ENCODE peak calls at places on chromosomes 16 and 17, in nine cellular contexts. D is cardiac muscle cell, Y is adrenal gland, K is transverse colon, M is aorta, Z is mammary epithelial cell, I is MM.1S, S is IMR-90, O is A549. A is an unnamed sample.

GRCh38 chr17:35313875-35314409 is 59.5 kb downstream of the SLFN11 start:
- DNase-seq in I (no peak), Y (peak; percentile 14), D (no peak), O (no peak), Z (no peak), K (peak; percentile 14), M (peak; percentile 79), S (no peak), A (no peak)

GRCh38 chr16:87041286-87041685 is 275.9 kb downstream of the C16orf95 start:
- DNase-seq in K (no peak), D (no peak), M (peak; percentile 79), O (no peak), I (no peak), S (no peak), Y (no peak), Z (no peak), A (no peak)

GRCh38 chr16:90046971-90047713 is 27.9 kb upstream of the DBNDD1 start:
- DNase-seq in D (peak; percentile 86), Y (peak; percentile 89), Z (no peak), O (no peak), S (peak; percentile 58), K (peak; percentile 54), M (peak; percentile 86), I (no peak), A (peak; percentile 69)

GRCh38 chr17:72120878-72121163 is at the start of gene SOX9:
- DNase-seq in I (peak; percentile 79), S (peak; percentile 96), D (peak; percentile 98), O (peak; percentile 96), K (peak; percentile 91), Y (peak; percentile 88), Z (peak; percentile 98), M (peak; percentile 86), A (peak; percentile 99)

GRCh38 chr17:63571632-63572310 is 21.5 kb downstream of the DCAF7 start:
- DNase-seq in O (peak; percentile 21), K (no peak), Y (no peak), M (no peak), I (no peak), D (peak; percentile 60), Z (peak; percentile 81), S (peak; percentile 93), A (no peak)

GRCh38 chr16:28974007-28974436 is 556 bp upstream of the SPNS1 start:
- DNase-seq in K (peak; percentile 59), M (peak; percentile 85), I (no peak), S (peak; percentile 65), O (peak; percentile 73), Y (peak; percentile 38), D (peak; percentile 79), Z (peak; percentile 51), A (peak; percentile 74)

GRCh38 chr17:67068999-67069398 is 24.6 kb downstream of the CACNG1 start:
- DNase-seq in M (no peak), S (peak; percentile 7), O (no peak), Y (no peak), K (no peak), I (no peak), D (no peak), Z (no peak), A (no peak)

GRCh38 chr17:57541472-57542394 is 203.4 kb downstream of the CCDC182 start:
- DNase-seq in M (peak; percentile 86), Y (peak; percentile 94), S (peak; percentile 50), O (peak; percentile 85), Z (no peak), D (peak; percentile 93), K (no peak), I (no peak), A (no peak)

GRCh38 chr17:77302682-77303081 is 161.9 kb downstream of the SEC14L1 start:
- DNase-seq in I (no peak), O (no peak), Y (no peak), D (no peak), K (no peak), M (no peak), Z (no peak), S (no peak), A (no peak)
- H3K4me1 ChIP-seq in I (no peaks in the 10 kb centered on the region), O (peaks cover 97% of the 10 kb centered on the region), Y (no peaks in the 10 kb centered on the region), D (peaks cover 23% of the 10 kb centered on the region), K (peaks cover 27% of the 10 kb centered on the region), M (no peaks in the 10 kb centered on the region), Z (peaks cover 42% of the 10 kb centered on the region), S (peaks cover 12% of the 10 kb centered on the region), A (peaks cover 11% of the 10 kb centered on the region)

DNA sequence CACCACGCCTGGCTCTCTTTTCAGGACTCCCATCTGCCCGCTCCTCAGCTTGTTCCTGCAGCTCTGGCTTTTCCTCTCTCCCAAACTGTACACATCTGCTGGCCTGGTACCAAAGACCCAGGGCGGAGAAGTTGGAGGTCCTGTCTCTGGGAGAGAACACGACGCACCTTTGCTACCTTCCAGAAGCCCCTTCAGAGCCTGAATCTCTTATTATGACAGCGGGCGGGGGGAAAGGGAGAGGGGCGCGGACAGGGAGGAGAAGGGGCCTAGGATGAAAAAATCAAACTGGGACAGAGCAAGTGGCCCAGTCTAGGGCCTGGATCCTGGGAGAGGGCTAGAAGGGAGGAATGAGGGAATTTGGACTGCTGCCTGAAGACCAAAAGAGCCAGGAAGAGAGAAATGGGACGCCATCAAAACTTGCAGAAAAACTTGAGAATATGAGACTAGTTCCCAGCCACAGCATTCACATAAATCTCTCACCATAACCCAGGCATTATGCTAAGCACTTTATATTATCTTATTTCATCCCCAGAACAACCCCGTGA is 2.5 kb upstream of the PER1 start:
- DNase-seq in K (no peak), D (no peak), I (no peak), Y (no peak), Z (no peak), O (no peak), M (no peak), S (no peak), A (no peak)
- H3K4me1 ChIP-seq in K (peaks cover 50% of the 10 kb centered on the region), D (peaks cover 34% of the 10 kb centered on the region), I (peaks cover 21% of the 10 kb centered on the region), Y (peaks cover 33% of the 10 kb centered on the region), Z (peaks cover 36% of the 10 kb centered on the region), O (peaks cover 50% of the 10 kb centered on the region), M (no peaks in the 10 kb centered on the region), S (peaks cover 23% of the 10 kb centered on the region), A (peaks cover 24% of the 10 kb centered on the region)

DNA sequence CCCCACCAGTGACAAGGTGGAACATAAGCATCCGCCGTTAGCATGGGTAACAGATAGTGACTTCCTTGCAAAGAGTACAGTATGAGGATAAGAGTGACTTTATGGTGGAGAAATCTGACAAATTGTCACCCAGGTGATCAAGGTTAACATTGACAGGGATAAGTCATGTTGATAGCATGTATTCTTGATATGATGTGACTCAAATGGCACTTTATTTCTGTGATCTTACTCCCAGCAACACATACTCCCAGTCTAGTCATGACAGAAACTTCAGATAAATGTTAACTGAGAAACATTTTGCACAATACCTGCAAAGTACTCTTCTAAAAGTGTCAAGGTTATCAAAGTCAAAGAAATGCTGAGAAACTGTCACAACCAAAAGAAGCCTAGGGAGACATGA is 588.6 kb upstream of the KIF2B start:
- DNase-seq in O (no peak), S (no peak), K (no peak), D (no peak), Y (no peak), Z (no peak), I (no peak), M (no peak), A (no peak)
- H3K4me1 ChIP-seq in O (no peaks in the 10 kb centered on the region), S (no peaks in the 10 kb centered on the region), K (no peaks in the 10 kb centered on the region), D (no peaks in the 10 kb centered on the region), Y (no peaks in the 10 kb centered on the region), Z (no peaks in the 10 kb centered on the region), I (no peaks in the 10 kb centered on the region), M (no peaks in the 10 kb centered on the region), A (no peaks in the 10 kb centered on the region)

GRCh38 chr17:61814485-61814884 is 48.8 kb downstream of the BRIP1 start:
- DNase-seq in S (no peak), Z (no peak), M (no peak), K (no peak), I (no peak), O (no peak), D (no peak), Y (no peak), A (no peak)
- H3K4me1 ChIP-seq in S (peaks cover 4% of the 10 kb centered on the region), Z (peaks cover 9% of the 10 kb centered on the region), M (no peaks in the 10 kb centered on the region), K (no peaks in the 10 kb centered on the region), I (no peaks in the 10 kb centered on the region), O (no peaks in the 10 kb centered on the region), D (peaks cover 6% of the 10 kb centered on the region), Y (peaks cover 4% of the 10 kb centered on the region), A (peaks cover 12% of the 10 kb centered on the region)

DNA sequence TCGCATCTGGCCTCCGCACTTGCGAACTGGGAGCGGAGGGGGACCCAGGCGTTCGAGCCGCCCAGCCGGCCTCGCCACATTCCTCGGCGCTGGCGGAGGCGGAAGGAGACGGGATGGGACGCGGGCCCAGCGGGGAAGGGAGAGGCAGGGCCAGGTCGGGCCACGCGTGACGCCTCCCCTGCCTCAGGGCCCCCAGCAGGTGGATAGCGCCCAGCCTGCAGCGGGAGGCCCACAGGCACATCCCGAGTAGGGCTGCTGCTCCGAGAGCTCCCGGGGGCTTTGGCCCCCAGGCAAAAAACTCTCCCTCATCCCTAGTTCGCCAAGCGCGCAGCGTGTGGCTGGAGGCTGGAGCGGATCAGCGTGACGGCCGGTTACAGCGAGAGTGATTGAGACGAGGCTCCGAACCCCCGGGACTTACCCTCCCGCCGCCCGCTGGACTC is 790 bp downstream of the PLEKHH3 start:
- DNase-seq in Z (no peak), M (peak; percentile 90), K (peak; percentile 77), S (peak; percentile 45), D (peak; percentile 60), I (peak; percentile 8), Y (peak; percentile 68), O (peak; percentile 47), A (peak; percentile 61)
- H3K4me1 ChIP-seq in Z (peaks cover 70% of the 10 kb centered on the region), M (no peaks in the 10 kb centered on the region), K (peaks cover 48% of the 10 kb centered on the region), S (peaks cover 34% of the 10 kb centered on the region), D (peaks cover 36% of the 10 kb centered on the region), I (peaks cover 21% of the 10 kb centered on the region), Y (peaks cover 45% of the 10 kb centered on the region), O (peaks cover 47% of the 10 kb centered on the region), A (peaks cover 10% of the 10 kb centered on the region)

DNA sequence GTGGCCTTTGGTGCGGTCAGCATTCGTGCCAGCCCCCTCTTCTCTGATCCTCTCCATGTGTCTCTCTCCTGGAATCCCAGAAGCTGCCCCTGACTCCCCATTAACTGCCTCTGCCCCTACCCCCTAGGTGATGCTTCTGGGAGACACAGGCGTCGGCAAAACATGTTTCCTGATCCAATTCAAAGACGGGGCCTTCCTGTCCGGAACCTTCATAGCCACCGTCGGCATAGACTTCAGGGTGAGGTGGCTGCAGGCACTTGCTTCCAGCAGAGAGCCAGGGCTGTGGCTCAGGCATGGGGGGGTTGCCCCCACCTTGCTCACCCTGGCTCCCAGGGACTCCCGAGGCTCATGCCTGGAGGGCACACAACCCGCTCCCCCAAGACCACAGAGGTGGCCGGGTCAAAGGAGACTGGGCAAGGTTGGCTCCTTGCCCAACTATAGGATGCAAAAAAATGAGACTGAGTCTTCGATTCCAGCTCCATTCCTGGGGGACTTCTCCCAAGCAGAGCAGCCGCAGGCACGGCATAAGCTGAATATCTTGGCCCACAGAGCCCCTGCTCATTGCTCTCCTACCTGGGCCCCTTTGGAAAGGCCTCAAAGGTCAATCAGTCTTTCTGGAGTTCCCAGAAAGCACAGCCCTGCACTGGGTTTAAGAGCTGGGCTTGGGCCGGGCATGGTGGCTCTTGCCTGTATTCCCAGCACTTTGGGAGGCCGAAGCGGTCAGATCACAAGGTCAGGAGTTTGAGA is 3.8 kb downstream of the RAB37 start:
- DNase-seq in O (no peak), K (no peak), Z (no peak), S (no peak), M (no peak), D (no peak), Y (no peak), I (no peak), A (no peak)
- H3K4me1 ChIP-seq in O (peaks cover 36% of the 10 kb centered on the region), K (peaks cover 41% of the 10 kb centered on the region), Z (peaks cover 4% of the 10 kb centered on the region), S (peaks cover 7% of the 10 kb centered on the region), M (no peaks in the 10 kb centered on the region), D (peaks cover 11% of the 10 kb centered on the region), Y (peaks cover 6% of the 10 kb centered on the region), I (peaks cover 58% of the 10 kb centered on the region), A (peaks cover 30% of the 10 kb centered on the region)

A was measured in SJCRH30.